ENCODE peak calls at places on chromosomes 1 and 21, in six cellular contexts. V is prostate gland, J is kidney, U is brain microvascular endothelial cell, B is PC-9, W is upper lobe of right lung. Z is an unnamed sample.

GRCh38 chr1:119720866-119721440 is 9.2 kb downstream of the PHGDH start:
- DNase-seq in V (no peak), J (no peak), U (peak), B (no peak), W (no peak), Z (peak)

GRCh38 chr1:40720493-40720892 is 29.0 kb downstream of the NFYC start:
- DNase-seq in V (no peak), J (no peak), U (no peak), B (no peak), W (no peak), Z (no peak)

GRCh38 chr1:54857741-54858665 is 29.0 kb downstream of the DHCR24 start:
- DNase-seq in V (no peak), J (peak), U (peak), B (peak), W (peak), Z (no peak)

GRCh38 chr1:6770727-6771567 is 14.3 kb upstream of the CAMTA1 start:
- DNase-seq in V (no peak), J (no peak), U (peak), B (no peak), W (no peak), Z (peak)

GRCh38 chr1:202161151-202162048 is 998 bp upstream of the PTPN7 start:
- DNase-seq in V (no peak), J (no peak), U (no peak), B (no peak), W (peak), Z (no peak)

GRCh38 chr1:41515131-41515678 is 30.7 kb upstream of the EDN2 start:
- DNase-seq in V (no peak), J (peak), U (no peak), B (peak), W (no peak), Z (no peak)

GRCh38 chr1:230000439-230001184 is 66.4 kb upstream of the GALNT2 start:
- DNase-seq in V (no peak), J (no peak), U (no peak), B (no peak), W (no peak), Z (no peak)

GRCh38 chr1:211469938-211470529 is 21.9 kb downstream of the RD3 start:
- DNase-seq in V (peak), J (peak), U (peak), B (no peak), W (peak), Z (no peak)

GRCh38 chr1:220970311-220970710 is 91.1 kb downstream of the HLX start:
- DNase-seq in V (no peak), J (no peak), U (no peak), B (no peak), W (no peak), Z (no peak)

GRCh38 chr1:225655509-225656258 is 2.8 kb upstream of the ENAH start:
- DNase-seq in V (peak), J (no peak), U (peak), B (peak), W (no peak), Z (no peak)

GRCh38 chr1:160080381-160081100 is 797 bp upstream of the KCNJ9 start:
- DNase-seq in V (no peak), J (peak), U (no peak), B (no peak), W (peak), Z (no peak)

GRCh38 chr1:154434346-154435075 is 29.4 kb downstream of the IL6R start:
- DNase-seq in V (peak), J (peak), U (no peak), B (no peak), W (peak), Z (peak)

GRCh38 chr1:232548651-232549050 is 81.3 kb downstream of the SIPA1L2 start:
- DNase-seq in V (no peak), J (no peak), U (no peak), B (no peak), W (no peak), Z (no peak)

GRCh38 chr1:151508721-151509292 is 2.4 kb upstream of the CGN start:
- DNase-seq in V (no peak), J (no peak), U (no peak), B (peak), W (no peak), Z (no peak)

GRCh38 chr1:172574080-172574479 is 41.1 kb downstream of the SUCO start:
- DNase-seq in V (no peak), J (no peak), U (no peak), B (no peak), W (no peak), Z (no peak)

GRCh38 chr21:46120301-46121285 is 22.7 kb downstream of the COL6A2 start:
- DNase-seq in V (no peak), J (peak), U (no peak), B (no peak), W (peak), Z (peak)

GRCh38 chr1:19179597-19180271 is 30.3 kb downstream of the UBR4 start:
- DNase-seq in V (peak), J (no peak), U (peak), B (no peak), W (no peak), Z (no peak)

GRCh38 chr1:244761279-244761678 is 74.2 kb upstream of the COX20 start:
- DNase-seq in V (no peak), J (no peak), U (no peak), B (no peak), W (no peak), Z (no peak)

DNA sequence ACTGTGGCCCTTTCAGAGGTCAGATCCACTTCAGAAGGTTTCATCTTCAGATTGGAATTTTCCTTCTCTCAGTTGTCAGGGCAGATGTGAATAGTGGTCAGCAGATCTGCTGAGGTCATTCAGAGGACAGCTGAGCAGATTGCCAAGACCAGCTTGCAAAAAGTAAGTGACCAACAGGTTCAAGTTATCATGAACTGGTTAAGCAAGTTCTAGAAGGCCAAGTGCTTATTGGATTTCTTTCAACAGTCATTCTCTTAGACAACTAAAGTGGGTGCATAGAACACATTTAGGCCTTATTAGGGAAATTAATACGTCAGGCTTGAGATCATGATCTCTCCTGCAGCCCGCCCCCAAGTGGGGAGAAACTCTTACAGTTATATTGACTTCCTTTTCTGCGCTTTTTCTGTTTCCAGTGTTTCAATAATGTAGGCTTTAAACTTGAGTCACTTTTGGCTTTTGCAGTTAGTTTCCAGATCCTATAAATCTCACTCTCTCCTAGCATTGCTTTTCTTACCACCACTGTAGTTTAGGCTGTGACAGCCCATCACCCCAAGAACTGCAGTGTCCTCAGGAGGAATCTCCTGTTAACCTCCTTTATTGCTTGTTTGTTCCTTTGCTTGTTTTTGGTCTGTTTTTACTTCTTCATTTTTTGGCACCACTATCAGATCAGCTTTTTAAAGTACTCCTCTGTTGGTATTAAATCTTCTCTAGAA is 96.4 kb downstream of the C1orf21 start:
- DNase-seq in V (peak), J (no peak), U (peak), B (peak), W (no peak), Z (no peak)
- TF ChIP-seq CTCF in V (no peak), J (no peak), U (no peak), B (no peak), W (peak), Z (no peak)

GRCh38 chr1:67446893-67447292 is 16.7 kb upstream of the SERBP1 start:
- DNase-seq in V (no peak), J (no peak), U (no peak), B (no peak), W (no peak), Z (no peak)
- H3K4me3 ChIP-seq in V (no peak), J (no peak), U (no peak), B (no peak), W (no peak), Z (no peak)

DNA sequence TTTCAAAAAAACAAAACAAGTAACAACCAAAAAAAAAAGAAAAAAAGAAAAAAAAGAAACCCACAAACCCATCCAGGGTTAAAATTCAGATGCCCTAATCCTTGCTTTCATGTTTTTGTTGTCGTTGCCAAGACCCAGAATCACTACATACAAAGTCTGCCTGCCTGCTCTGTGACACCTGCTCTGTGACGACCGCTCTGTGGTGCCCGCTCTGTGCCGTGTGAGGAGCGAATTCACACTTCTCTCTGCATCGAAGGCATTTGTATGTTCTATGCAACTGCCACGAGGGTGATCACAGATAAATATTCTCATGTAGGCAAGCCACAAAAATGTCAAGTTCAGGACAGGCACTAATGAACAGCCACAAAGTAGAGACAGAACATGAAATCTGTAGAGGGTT is 178.6 kb downstream of the SLC45A1 start:
- DNase-seq in V (no peak), J (no peak), U (no peak), B (no peak), W (no peak), Z (no peak)
- H3K27ac ChIP-seq in V (no peak), J (no peak), U (no peak), B (no peak), W (peak), Z (peak)

GRCh38 chr21:39037807-39038405 is 145.3 kb downstream of the PSMG1 start:
- DNase-seq in V (no peak), J (no peak), U (no peak), B (no peak), W (no peak), Z (no peak)
- TF ChIP-seq CTCF in V (no peak), J (no peak), U (peak), B (no peak), W (peak), Z (no peak)

DNA sequence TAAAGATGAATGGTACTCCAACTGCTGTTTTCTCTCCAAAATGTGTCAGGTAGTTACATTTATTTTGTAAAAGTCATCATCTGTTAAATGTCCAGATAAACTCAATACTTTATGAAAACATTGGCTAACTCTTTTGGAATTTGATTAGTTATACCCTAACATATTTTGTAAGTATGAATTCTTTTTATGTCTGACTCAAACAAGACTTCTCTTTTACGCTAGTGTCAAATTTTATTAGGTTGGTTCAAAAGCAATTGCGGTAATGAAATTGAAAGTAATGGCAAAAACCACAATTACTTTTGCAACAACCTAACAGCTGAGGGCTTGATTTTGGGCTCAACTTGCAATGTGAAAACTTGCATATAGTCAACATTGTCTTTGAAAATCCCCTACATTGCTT is 41.0 kb upstream of the USP25 start:
- DNase-seq in V (no peak), J (no peak), U (no peak), B (peak), W (no peak), Z (no peak)
- H3K4me3 ChIP-seq in V (no peak), J (no peak), U (no peak), B (no peak), W (no peak), Z (no peak)

GRCh38 chr1:30900486-30900885 is 8.1 kb downstream of the SDC3 start:
- DNase-seq in V (no peak), J (no peak), U (no peak), B (no peak), W (no peak), Z (no peak)

GRCh38 chr1:30901798-30902652 is 6.5 kb downstream of the SDC3 start:
- DNase-seq in V (no peak), J (no peak), U (no peak), B (no peak), W (no peak), Z (no peak)

GRCh38 chr1:30899577-30900389 is 8.8 kb downstream of the SDC3 start:
- DNase-seq in V (no peak), J (no peak), U (no peak), B (no peak), W (no peak), Z (no peak)

GRCh38 chr1:30902653-30903290 is 5.8 kb downstream of the SDC3 start:
- DNase-seq in V (no peak), J (peak), U (no peak), B (no peak), W (no peak), Z (no peak)

DNA sequence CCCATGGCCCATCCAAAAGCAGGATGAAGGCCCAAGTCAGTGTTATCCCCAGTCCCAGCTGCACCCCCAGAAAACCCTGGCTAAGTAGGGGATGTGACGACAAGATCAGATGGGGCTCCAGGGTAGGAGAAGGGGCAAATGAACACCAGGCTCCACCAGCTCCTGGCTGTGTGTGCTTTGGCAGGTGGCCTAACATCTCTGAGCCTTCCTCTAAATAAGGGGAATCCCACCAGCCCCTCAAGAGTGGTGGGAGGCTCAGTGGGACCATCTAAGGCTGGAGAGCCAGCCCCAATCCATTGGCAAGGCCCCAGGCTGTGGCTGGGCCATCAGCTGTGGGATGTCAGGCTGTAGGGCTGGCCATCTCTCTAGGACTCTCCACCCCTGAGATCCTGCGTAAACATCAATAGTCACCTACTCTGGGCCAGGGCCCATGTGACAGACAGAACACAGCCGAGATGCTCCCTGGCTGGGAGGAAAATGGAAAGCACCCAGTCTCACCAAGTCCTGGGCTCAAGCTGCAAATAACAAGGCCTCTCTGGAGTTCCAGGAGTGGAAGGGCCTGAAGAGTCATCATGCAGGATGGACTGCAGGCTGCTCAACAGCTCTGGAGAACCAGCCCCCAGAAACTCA is 7.5 kb downstream of the SDC3 start:
- DNase-seq in V (no peak), J (no peak), U (no peak), B (no peak), W (no peak), Z (no peak)
- H3K27ac ChIP-seq in V (peak), J (no peak), U (no peak), B (no peak), W (no peak), Z (peak)

GRCh38 chr1:25834894-25835293 is 15.1 kb downstream of the MTFR1L start:
- DNase-seq in V (no peak), J (no peak), U (no peak), B (no peak), W (no peak), Z (no peak)

GRCh38 chr1:25833158-25833557 is 13.4 kb downstream of the MTFR1L start:
- DNase-seq in V (no peak), J (no peak), U (no peak), B (no peak), W (no peak), Z (no peak)

GRCh38 chr1:25832336-25833037 is 12.7 kb downstream of the MTFR1L start:
- DNase-seq in V (no peak), J (no peak), U (no peak), B (no peak), W (no peak), Z (no peak)

GRCh38 chr1:25836695-25837094 is 16.9 kb downstream of the MTFR1L start:
- DNase-seq in V (no peak), J (no peak), U (no peak), B (no peak), W (no peak), Z (no peak)

DNA sequence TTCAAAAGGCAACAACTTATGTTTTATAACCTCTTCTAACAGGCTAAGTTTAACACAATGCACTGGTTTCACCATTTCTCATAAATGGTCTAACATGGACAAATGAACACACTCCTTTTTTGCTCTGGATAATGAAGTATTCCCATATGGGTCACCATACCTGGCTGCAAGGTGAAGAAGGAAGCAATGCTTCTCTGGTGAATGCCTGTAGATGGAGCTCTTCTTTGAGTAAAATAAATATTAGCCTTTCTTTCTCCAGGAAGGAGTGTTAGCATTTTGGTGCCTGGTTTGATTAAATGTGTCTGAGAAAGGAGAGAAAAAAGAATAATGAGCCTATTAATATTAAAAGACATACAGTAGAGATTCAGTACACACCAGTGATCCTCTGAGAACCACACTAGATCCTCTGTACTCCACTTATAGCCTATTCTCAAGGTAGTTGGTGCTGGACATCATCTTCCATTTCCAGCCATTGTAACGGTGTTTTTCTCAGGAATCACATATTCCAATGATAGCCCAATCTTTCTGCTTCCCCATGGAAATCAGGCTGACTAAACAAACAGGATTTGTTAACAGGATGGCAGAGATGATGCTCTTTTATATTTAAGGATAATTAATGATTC is 17.6 kb downstream of the MTFR1L start:
- DNase-seq in V (no peak), J (no peak), U (no peak), B (no peak), W (no peak), Z (no peak)
- TF ChIP-seq CTCF in V (peak), J (peak), U (peak), B (peak), W (peak), Z (no peak)

GRCh38 chr1:185693654-185694053 is 40.5 kb upstream of the HMCN1 start:
- DNase-seq in V (no peak), J (no peak), U (no peak), B (no peak), W (no peak), Z (no peak)
- H3K4me3 ChIP-seq in V (no peak), J (peak), U (no peak), B (no peak), W (peak), Z (peak)

DNA sequence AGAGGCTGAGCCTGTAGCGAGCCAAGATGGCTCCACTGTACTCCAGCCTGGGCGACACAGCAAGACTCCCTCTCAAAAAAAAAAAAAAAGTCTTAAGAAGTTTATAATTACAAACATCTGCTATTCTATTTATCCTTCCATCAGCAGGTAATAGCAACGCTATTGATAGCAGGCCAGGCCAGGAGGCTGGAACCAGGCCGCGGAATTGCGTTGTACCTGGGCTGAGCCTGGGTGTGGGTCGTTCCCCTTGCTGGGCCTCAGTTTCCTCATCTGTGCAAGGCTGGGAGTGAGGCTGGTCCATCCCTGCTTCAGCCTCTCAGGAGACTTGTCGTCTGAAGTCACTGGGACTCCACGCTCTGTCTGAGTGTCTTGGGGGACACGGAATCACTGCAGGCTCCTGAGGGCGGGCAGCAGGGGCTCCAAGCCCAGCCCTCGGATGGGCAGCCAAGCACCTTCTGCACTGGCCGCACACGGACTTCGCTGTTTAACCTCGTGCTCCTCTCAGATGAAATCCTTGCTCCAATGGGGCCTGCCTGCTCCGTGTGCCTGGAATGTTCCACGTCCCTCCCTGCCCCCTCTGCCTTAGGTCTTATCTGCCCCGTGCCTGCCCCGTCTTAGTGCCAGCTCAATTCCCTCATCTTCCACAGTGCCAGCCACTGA is 103.9 kb upstream of the C1orf174 start:
- DNase-seq in V (no peak), J (no peak), U (no peak), B (no peak), W (peak), Z (no peak)
- H3K27ac ChIP-seq in V (no peak), J (no peak), U (no peak), B (no peak), W (no peak), Z (no peak)

DNA sequence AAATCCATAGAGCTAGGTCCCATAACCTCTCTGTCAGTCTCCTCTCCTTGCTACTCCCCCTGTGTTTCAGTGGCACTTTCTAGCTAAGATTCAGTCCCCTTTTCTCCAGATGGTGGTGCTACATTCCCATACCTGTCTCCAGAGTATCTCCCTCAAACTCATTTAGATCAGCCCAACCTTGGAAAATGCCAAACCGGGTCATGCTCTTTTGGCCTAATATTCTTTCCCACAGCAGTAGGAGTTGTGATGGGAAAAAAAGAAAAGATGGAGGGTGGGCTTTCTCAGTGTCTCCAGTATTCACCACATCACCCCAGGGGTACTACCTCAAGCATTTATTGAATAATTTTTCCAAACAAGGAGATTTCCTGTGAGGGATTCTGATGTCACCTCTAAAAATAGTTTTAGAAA is 3.2 kb upstream of the RXFP4 start:
- DNase-seq in V (peak), J (no peak), U (peak), B (peak), W (no peak), Z (no peak)
- TF ChIP-seq CTCF in V (peak), J (peak), U (peak), B (peak), W (peak), Z (peak)

Z was measured in coronary artery.